ENCODE peak calls at places on chromosome 5, in four cellular contexts. Q is aorta, C is MM.1S, R is AG04450. Z is an unnamed sample.

GRCh38 chr5:150616506-150616905 is 24.0 kb upstream of the SYNPO start:
- DNase-seq in Q (no peak), C (no peak), R (no peak), Z (no peak)

GRCh38 chr5:22560115-22560514 is 293.0 kb downstream of the CDH12 start:
- DNase-seq in Q (no peak), C (no peak), R (peak), Z (no peak)

GRCh38 chr5:56190500-56190899 is 42.6 kb downstream of the ANKRD55 start:
- DNase-seq in Q (no peak), C (no peak), R (no peak), Z (no peak)

GRCh38 chr5:56816546-56817081 is 1.3 kb downstream of the MAP3K1 start:
- DNase-seq in Q (peak), C (peak), R (no peak), Z (peak)

GRCh38 chr5:32076699-32077695 is 97.1 kb downstream of the GOLPH3 start:
- DNase-seq in Q (no peak), C (peak), R (peak), Z (no peak)

GRCh38 chr5:141810702-141811101 is 67.5 kb downstream of the PCDH1 start:
- DNase-seq in Q (no peak), C (no peak), R (no peak), Z (no peak)

GRCh38 chr5:65205016-65205415 is 276.7 kb downstream of the ADAMTS6 start:
- DNase-seq in Q (no peak), C (no peak), R (no peak), Z (no peak)

GRCh38 chr5:150243590-150243989 is 46.0 kb downstream of the CAMK2A start:
- DNase-seq in Q (no peak), C (no peak), R (no peak), Z (no peak)

GRCh38 chr5:115414406-115415142 is 118.1 kb upstream of the CCDC112 start:
- DNase-seq in Q (no peak), C (no peak), R (peak), Z (no peak)

GRCh38 chr5:173663810-173664526 is 47.5 kb upstream of the BOD1 start:
- DNase-seq in Q (no peak), C (no peak), R (no peak), Z (no peak)

GRCh38 chr5:14268236-14268701 is 125.1 kb downstream of the TRIO start:
- DNase-seq in Q (no peak), C (no peak), R (no peak), Z (no peak)

GRCh38 chr5:40308867-40309266 is 370.8 kb upstream of the PTGER4 start:
- DNase-seq in Q (no peak), C (no peak), R (no peak), Z (no peak)

GRCh38 chr5:172052454-172053236 is 46.2 kb upstream of the FBXW11 start:
- DNase-seq in Q (no peak), C (no peak), R (peak), Z (no peak)

GRCh38 chr5:174615986-174616500 is 108.3 kb upstream of the MSX2 start:
- DNase-seq in Q (no peak), C (no peak), R (no peak), Z (no peak)

GRCh38 chr5:2185646-2186471 is 303.1 kb upstream of the IRX4 start:
- DNase-seq in Q (peak), C (no peak), R (no peak), Z (no peak)

GRCh38 chr5:93062548-93062947 is 518.5 kb downstream of the NR2F1-AS1 start:
- DNase-seq in Q (no peak), C (no peak), R (no peak), Z (no peak)

GRCh38 chr5:3417376-3417943 is 178.2 kb upstream of the IRX1 start:
- DNase-seq in Q (no peak), C (no peak), R (no peak), Z (no peak)

GRCh38 chr5:66057239-66057638 is 86.9 kb upstream of the SREK1 start:
- DNase-seq in Q (no peak), C (no peak), R (no peak), Z (no peak)

GRCh38 chr5:66897355-66897754 is 299.2 kb downstream of the CD180 start:
- DNase-seq in Q (no peak), C (no peak), R (no peak), Z (no peak)

GRCh38 chr5:68433921-68434879 is 218.6 kb downstream of the PIK3R1 start:
- DNase-seq in Q (peak), C (peak), R (peak), Z (peak)

GRCh38 chr5:109448838-109449237 is 39.1 kb upstream of the PJA2 start:
- DNase-seq in Q (no peak), C (no peak), R (no peak), Z (no peak)

GRCh38 chr5:151063590-151063989 is 17.2 kb downstream of the TNIP1 start:
- DNase-seq in Q (no peak), C (no peak), R (no peak), Z (no peak)

GRCh38 chr5:172925336-172925948 is 33.8 kb upstream of the RPL26L1 start:
- DNase-seq in Q (no peak), C (no peak), R (no peak), Z (no peak)

GRCh38 chr5:40678021-40678939 is 1.4 kb upstream of the PTGER4 start:
- DNase-seq in Q (no peak), C (peak), R (no peak), Z (no peak)

GRCh38 chr5:59065551-59065950 is 482.7 kb downstream of the RAB3C start:
- DNase-seq in Q (no peak), C (no peak), R (no peak), Z (no peak)

GRCh38 chr5:110663525-110663924 is 62.9 kb downstream of the TMEM232 start:
- DNase-seq in Q (no peak), C (peak), R (no peak), Z (no peak)

GRCh38 chr5:13648822-13649221 is 295.7 kb downstream of the DNAH5 start:
- DNase-seq in Q (no peak), C (no peak), R (no peak), Z (no peak)

DNA sequence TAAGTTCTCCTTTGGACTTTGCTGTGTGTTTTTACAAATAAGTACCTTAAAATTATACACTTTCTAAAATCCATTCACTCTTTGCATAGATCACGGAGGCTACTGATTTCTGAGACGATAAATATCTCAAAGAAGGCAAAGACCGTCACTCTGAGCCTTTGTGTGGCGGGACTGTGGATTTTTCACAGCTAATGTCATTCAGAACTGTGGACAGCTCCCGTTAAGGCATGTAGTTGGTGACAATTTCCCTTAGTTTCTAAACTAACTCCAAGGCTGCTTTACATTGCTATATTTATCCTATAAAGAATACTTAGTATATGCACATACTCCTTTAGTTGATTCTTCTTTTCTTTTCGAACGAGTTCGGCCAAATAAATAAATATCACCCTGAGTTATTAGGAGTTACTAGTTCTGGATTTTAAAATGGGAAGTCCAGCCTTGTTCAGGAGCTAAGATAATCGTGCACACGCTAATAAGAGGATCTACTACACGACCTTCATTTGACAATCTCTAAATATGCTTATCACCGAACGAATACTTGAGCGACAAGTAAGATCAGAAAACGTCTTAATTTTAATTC is 1.8 kb downstream of the HCN1 start:
- DNase-seq in Q (no peak), C (no peak), R (no peak), Z (no peak)
- H3K4me3 ChIP-seq in Q (no peak), C (no peak), R (no peak), Z (no peak)

GRCh38 chr5:108278285-108279240 is 103.3 kb downstream of the FBXL17 start:
- DNase-seq in Q (no peak), C (no peak), R (no peak), Z (no peak)

GRCh38 chr5:108276187-108276586 is 105.7 kb downstream of the FBXL17 start:
- DNase-seq in Q (no peak), C (no peak), R (no peak), Z (no peak)

GRCh38 chr5:108280248-108280647 is 101.7 kb downstream of the FBXL17 start:
- DNase-seq in Q (no peak), C (no peak), R (no peak), Z (no peak)

DNA sequence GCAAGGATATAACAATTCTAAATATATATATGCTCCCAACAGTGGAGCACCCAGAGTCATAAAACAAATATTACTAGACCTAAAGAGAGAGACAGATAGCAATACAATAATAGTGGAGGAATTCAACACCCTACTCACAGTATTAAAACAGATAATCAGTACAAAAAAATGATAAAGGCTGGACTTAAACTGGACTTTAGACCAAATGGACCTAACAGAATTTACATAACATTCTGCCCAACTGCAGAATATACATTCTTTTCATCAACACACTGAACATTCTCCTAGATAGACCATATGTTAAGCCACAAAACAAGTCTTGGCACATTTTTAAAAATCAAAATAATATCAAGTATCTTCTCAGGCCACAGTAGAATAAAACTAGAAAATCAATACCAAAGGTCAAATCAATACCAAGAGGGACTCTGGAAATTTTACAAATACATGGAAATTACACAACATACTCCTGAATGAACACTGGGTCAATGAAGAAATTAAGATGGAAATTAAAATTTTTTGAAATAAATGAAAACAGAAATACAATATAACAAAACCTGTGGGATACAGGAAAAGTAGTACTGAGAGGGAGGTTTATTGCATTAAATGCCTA is 100.8 kb downstream of the FBXL17 start:
- DNase-seq in Q (no peak), C (no peak), R (no peak), Z (no peak)
- H3K4me3 ChIP-seq in Q (no peak), C (no peak), R (no peak), Z (no peak)

GRCh38 chr5:73946278-73946677 is 320.3 kb downstream of the ARHGEF28 start:
- DNase-seq in Q (no peak), C (no peak), R (no peak), Z (no peak)
- H3K4me3 ChIP-seq in Q (no peak), C (no peak), R (no peak), Z (no peak)

DNA sequence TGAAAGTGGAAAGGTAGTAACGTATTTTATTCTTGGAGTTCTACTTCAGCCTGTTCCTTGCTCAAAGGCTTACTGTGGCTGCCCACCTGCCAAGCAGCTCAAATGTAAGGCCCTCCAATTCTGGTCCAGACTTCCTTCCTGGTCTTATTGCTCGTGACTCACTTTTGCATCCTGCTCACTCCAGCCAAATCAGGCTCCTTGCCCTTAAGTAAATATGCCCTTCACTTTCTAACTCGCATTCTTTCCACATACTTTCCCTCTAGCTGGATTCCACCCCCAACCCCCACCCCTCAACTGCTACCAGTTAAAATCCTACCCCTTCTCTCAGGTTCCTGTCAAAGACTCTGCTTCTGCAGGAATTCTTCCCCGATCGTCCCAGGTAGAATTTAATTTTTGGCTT is 96.6 kb downstream of the GALNT10 start:
- DNase-seq in Q (no peak), C (no peak), R (peak), Z (no peak)
- H3K4me3 ChIP-seq in Q (no peak), C (no peak), R (no peak), Z (no peak)

DNA sequence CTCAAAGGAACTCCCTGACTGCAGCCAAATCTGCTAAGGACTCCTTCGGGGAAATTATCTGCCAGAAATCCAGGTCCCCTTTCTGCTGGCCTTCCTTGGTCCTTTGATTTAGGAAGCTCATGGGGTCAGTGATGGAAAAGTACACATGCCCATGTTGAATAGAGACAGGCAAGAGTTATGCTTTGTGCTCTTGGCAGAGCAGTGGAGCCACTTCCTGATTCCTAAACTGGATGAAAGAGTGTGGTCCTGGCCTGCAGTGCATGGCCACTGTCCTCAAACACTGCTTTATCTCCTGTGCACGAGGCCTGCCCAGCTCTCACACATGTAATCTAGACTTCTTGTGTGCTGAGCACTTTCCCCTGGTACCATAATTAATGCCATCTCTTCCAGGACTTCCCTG is 2.0 kb upstream of the EBF1 start:
- DNase-seq in Q (no peak), C (no peak), R (no peak), Z (no peak)
- H3K4me3 ChIP-seq in Q (peak), C (no peak), R (no peak), Z (peak)

GRCh38 chr5:219492-219891 is 1.4 kb downstream of the SDHA start:
- DNase-seq in Q (peak), C (peak), R (no peak), Z (no peak)
- H3K4me3 ChIP-seq in Q (peak), C (peak), R (peak), Z (peak)

DNA sequence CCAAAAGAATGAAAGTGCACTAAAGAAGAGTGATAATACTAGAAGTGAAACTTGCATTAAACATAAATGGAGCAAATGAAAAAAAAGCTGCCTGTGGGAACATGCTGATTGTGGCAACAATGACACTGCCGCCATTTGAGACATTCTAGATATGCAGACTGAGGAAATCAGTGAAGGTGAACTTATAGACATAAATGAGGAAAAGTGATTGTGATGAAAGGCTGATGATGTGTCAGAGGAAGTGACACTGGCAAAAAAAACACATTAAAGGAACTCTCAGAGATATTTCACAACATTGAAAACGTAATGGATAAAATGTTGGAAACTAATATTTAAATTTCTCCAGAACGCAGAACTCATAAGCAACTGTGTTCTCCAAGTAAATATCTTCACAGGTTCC is 1.2 kb downstream of the ERCC8 start:
- DNase-seq in Q (no peak), C (no peak), R (no peak), Z (no peak)
- H3K4me3 ChIP-seq in Q (no peak), C (no peak), R (no peak), Z (no peak)

GRCh38 chr5:157524887-157525286 is 50.7 kb downstream of the ADAM19 start:
- DNase-seq in Q (no peak), C (no peak), R (no peak), Z (no peak)
- H3K4me3 ChIP-seq in Q (no peak), C (no peak), R (no peak), Z (no peak)

DNA sequence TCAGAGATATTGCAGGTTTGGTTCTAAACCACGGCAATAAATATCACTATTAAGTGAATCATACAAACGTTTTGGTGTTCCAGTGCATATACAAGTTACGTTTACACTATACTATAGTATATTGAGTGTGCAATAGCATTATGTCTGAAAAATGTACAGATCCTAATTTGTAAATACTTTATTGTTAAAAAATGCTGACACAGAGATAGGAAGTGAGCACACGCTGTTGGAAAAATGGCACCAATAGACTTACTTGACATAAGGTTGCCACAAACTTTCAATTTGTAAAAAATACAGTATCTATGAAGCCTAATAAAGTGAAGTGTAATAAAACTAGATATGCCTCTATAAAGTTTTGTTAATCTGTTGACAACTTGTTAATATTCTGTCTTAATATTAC is 16.0 kb downstream of the CFAP90 start:
- DNase-seq in Q (no peak), C (no peak), R (no peak), Z (no peak)
- H3K4me3 ChIP-seq in Q (no peak), C (no peak), R (no peak), Z (no peak)